ENCODE peak calls at places on chromosomes 7 and 10, in eight cellular contexts. L, J, S, N, H, D, Z and Q are unnamed samples.

GRCh38 chr7:158710651-158711102 is 6.1 kb upstream of the NCAPG2 start:
- DNase-seq in L (no peak), J (no peak), S (no peak), N (no peak), H (no peak), D (peak), Z (no peak), Q (no peak)

GRCh38 chr7:129790136-129790535 is 162.6 kb downstream of the UBE2H start:
- DNase-seq in L (no peak), J (no peak), S (no peak), N (no peak), H (no peak), D (peak), Z (no peak), Q (no peak)

GRCh38 chr7:2405201-2405600 is 1.8 kb downstream of the CHST12 start:
- DNase-seq in L (no peak), J (no peak), S (no peak), N (no peak), H (no peak), D (no peak), Z (no peak), Q (no peak)

GRCh38 chr10:31593124-31593523 is 274.1 kb downstream of the ZEB1 start:
- DNase-seq in L (no peak), J (no peak), S (no peak), N (no peak), H (no peak), D (no peak), Z (no peak), Q (no peak)

GRCh38 chr7:3598855-3599254 is 297.8 kb downstream of the SDK1 start:
- DNase-seq in L (no peak), J (no peak), S (no peak), N (no peak), H (no peak), D (no peak), Z (no peak), Q (no peak)

GRCh38 chr7:43766564-43766963 is 8.1 kb downstream of the BLVRA start:
- DNase-seq in L (no peak), J (no peak), S (no peak), N (no peak), H (no peak), D (no peak), Z (no peak), Q (no peak)

GRCh38 chr7:137439829-137440433 is 96.4 kb upstream of the PTN start:
- DNase-seq in L (no peak), J (no peak), S (no peak), N (peak), H (no peak), D (no peak), Z (no peak), Q (no peak)

GRCh38 chr7:123865517-123866117 is 20.6 kb downstream of the HYAL4 start:
- DNase-seq in L (peak), J (no peak), S (no peak), N (peak), H (peak), D (peak), Z (peak), Q (peak)

GRCh38 chr10:116766241-116767198 is 24.2 kb upstream of the HSPA12A start:
- DNase-seq in L (no peak), J (no peak), S (no peak), N (peak), H (no peak), D (no peak), Z (no peak), Q (no peak)

GRCh38 chr7:34298492-34298891 is 359.5 kb upstream of the NPSR1 start:
- DNase-seq in L (no peak), J (no peak), S (no peak), N (no peak), H (no peak), D (no peak), Z (no peak), Q (no peak)

GRCh38 chr10:71538608-71539260 is 142.0 kb downstream of the CDH23 start:
- DNase-seq in L (no peak), J (no peak), S (no peak), N (no peak), H (no peak), D (no peak), Z (no peak), Q (no peak)

GRCh38 chr7:55271661-55272060 is 93.5 kb upstream of the LANCL2 start:
- DNase-seq in L (no peak), J (no peak), S (no peak), N (no peak), H (no peak), D (no peak), Z (no peak), Q (no peak)

GRCh38 chr7:16744518-16745250 is 8.9 kb upstream of the TSPAN13 start:
- DNase-seq in L (no peak), J (no peak), S (no peak), N (no peak), H (no peak), D (no peak), Z (no peak), Q (no peak)

GRCh38 chr7:2014391-2015241 is 218.1 kb downstream of the MAD1L1 start:
- DNase-seq in L (peak), J (peak), S (no peak), N (peak), H (no peak), D (no peak), Z (no peak), Q (peak)

GRCh38 chr10:104650072-104650471 is 9.0 kb downstream of the SORCS3 start:
- DNase-seq in L (no peak), J (no peak), S (no peak), N (no peak), H (no peak), D (no peak), Z (no peak), Q (no peak)

GRCh38 chr10:119663866-119664698 is 12.9 kb downstream of the BAG3 start:
- DNase-seq in L (no peak), J (no peak), S (no peak), N (no peak), H (peak), D (no peak), Z (no peak), Q (no peak)

GRCh38 chr10:58415757-58416156 is 30.5 kb downstream of the TFAM start:
- DNase-seq in L (no peak), J (no peak), S (no peak), N (no peak), H (no peak), D (no peak), Z (no peak), Q (no peak)

GRCh38 chr10:45403151-45403550 is 29.1 kb downstream of the ALOX5 start:
- DNase-seq in L (no peak), J (no peak), S (no peak), N (no peak), H (no peak), D (peak), Z (no peak), Q (no peak)

GRCh38 chr10:66215005-66215404 is 710.8 kb upstream of the LRRTM3 start:
- DNase-seq in L (no peak), J (no peak), S (no peak), N (no peak), H (no peak), D (peak), Z (no peak), Q (no peak)

GRCh38 chr7:142894112-142894835 is 8.7 kb upstream of the TRPV6 start:
- DNase-seq in L (no peak), J (no peak), S (no peak), N (no peak), H (no peak), D (no peak), Z (no peak), Q (no peak)

GRCh38 chr10:44985175-44985681 is 6.6 kb upstream of the DEPP1 start:
- DNase-seq in L (peak), J (no peak), S (no peak), N (no peak), H (no peak), D (peak), Z (no peak), Q (no peak)

GRCh38 chr7:103446046-103446520 is at the start of gene SLC26A5:
- DNase-seq in L (no peak), J (peak), S (no peak), N (peak), H (no peak), D (no peak), Z (no peak), Q (no peak)

GRCh38 chr10:108393111-108393510 is 1228.6 kb upstream of the SORCS1 start:
- DNase-seq in L (no peak), J (no peak), S (no peak), N (no peak), H (no peak), D (peak), Z (no peak), Q (no peak)

GRCh38 chr10:33016988-33017387 is 59.0 kb upstream of the ITGB1 start:
- DNase-seq in L (no peak), J (no peak), S (no peak), N (no peak), H (no peak), D (no peak), Z (no peak), Q (no peak)
- TF ChIP-seq CTCF in L (no peak), J (no peak), S (no peak), N (no peak), H (no peak), D (no peak), Z (no peak), Q (no peak)

DNA sequence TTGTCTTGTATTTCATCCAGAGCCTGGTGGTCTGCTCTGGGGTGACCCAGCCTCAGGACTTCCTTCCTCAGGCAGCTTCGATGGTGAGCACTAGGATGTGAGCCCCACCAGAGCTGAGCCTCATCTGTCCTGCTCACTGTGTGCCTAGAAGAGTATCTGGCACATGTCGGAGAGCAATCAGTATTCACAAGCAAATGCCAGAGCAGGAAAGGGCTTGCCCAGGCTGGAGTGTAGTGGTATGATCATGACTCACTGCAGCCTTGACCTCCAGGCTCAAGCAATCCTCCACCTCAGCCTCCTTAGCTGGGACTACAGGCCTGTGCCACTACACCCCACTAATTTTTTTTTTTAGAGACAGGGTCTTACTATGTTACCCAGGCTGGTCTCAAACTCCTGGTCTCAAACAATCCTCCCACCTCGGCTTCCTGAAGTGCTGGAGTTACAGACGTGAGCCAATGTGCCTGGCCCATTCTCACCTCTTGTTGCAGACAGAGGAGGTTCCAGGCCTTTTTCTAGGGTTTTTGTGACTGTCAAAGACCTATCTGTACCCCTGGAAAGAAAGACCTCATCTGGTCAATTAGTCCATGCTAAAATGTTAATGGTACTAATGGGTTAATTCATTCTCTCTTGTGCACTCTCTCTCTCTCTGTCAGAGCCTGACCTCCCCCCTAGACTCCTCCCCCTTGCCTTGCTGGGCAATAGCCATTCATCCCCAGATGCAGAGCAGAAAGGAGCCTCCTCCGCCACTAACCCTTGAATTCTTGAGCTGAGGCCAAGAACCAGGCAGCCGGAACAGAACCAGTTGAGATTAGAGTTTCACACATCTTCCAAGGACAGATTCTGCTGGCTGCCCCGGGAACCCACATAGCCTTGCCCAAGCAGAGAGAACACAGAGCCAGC is 209.9 kb downstream of the SKIDA1 start:
- DNase-seq in L (peak), J (peak), S (no peak), N (peak), H (no peak), D (peak), Z (peak), Q (peak)
- TF ChIP-seq CTCF in L (no peak), J (no peak), S (no peak), N (no peak), H (no peak), D (no peak), Z (no peak), Q (no peak)

DNA sequence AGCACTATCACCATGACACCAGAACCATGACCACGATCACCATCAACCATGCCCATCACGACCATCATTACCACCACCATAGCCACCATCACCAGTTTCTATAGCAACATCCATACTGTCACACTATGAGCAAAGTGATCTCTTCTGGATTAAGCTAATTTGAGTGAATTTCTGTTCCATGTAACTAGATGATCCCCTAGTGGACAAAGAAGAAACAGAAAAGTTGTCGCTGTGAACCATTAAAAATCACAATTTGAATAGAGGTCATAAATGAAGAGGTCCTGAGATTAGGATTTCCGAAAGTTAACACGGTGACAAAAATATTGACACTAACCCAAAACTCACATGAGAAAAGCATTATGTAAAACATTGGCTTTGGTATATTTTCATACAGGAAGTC is 77.6 kb downstream of the CLRN3 start:
- DNase-seq in L (no peak), J (no peak), S (no peak), N (no peak), H (no peak), D (no peak), Z (no peak), Q (no peak)
- TF ChIP-seq CTCF in L (no peak), J (no peak), S (no peak), N (peak), H (no peak), D (peak), Z (peak), Q (no peak)

GRCh38 chr10:126474031-126474430 is 85.8 kb upstream of the ADAM12 start:
- DNase-seq in L (no peak), J (no peak), S (no peak), N (no peak), H (no peak), D (no peak), Z (no peak), Q (no peak)

GRCh38 chr10:126479280-126479679 is 91.0 kb upstream of the ADAM12 start:
- DNase-seq in L (no peak), J (no peak), S (no peak), N (no peak), H (no peak), D (no peak), Z (no peak), Q (no peak)

GRCh38 chr10:126478600-126478999 is 90.3 kb upstream of the ADAM12 start:
- DNase-seq in L (no peak), J (no peak), S (no peak), N (no peak), H (no peak), D (no peak), Z (no peak), Q (no peak)

GRCh38 chr10:126480648-126481047 is 92.4 kb upstream of the ADAM12 start:
- DNase-seq in L (no peak), J (no peak), S (no peak), N (no peak), H (no peak), D (no peak), Z (no peak), Q (no peak)

DNA sequence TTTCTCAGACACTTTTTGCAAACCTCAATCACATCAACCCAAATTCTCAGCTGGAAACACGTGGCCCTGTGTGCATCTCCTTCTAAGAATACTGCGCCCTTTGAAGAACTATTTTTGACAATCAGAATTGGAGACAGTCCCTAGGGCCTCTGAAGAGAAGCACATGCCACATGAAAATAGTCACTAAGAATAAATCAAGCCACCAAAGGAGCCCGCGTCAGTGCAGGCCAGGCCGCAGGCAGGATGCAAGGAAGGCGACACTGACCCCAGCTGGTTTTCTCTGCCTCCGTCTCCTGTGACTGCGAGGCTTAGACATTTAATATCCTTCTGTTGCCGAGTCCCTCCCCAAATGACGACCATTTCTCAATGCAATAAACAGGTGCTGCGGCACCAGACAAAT is 88.0 kb upstream of the ADAM12 start:
- DNase-seq in L (no peak), J (no peak), S (no peak), N (peak), H (no peak), D (no peak), Z (peak), Q (no peak)
- TF ChIP-seq CTCF in L (no peak), J (no peak), S (no peak), N (no peak), H (no peak), D (no peak), Z (peak), Q (no peak)